ENCODE peak calls at places on chromosomes 11 and 22, in nine cellular contexts. P, D, Y, Z, I, H, R, G and X are unnamed samples.

GRCh38 chr22:36954251-36955014 is 41.0 kb downstream of the CSF2RB start:
- DNase-seq in G (peak), D (no peak), P (no peak), I (no peak), H (no peak), Y (no peak), Z (no peak), R (no peak), X (no peak)

GRCh38 chr22:24836282-24836681 is 30.3 kb downstream of the SGSM1 start:
- DNase-seq in Y (no peak), I (peak), Z (no peak), R (no peak), G (no peak), H (no peak), P (no peak), D (no peak), X (no peak)

GRCh38 chr22:40434745-40435144 is 64.4 kb downstream of the SGSM3 start:
- DNase-seq in H (no peak), D (no peak), R (no peak), Y (no peak), G (no peak), Z (no peak), P (no peak), I (no peak), X (no peak)

GRCh38 chr22:38046070-38046748 is 11.0 kb upstream of the PICK1 start:
- DNase-seq in H (no peak), Y (no peak), R (no peak), D (no peak), P (no peak), I (no peak), G (no peak), Z (no peak), X (no peak)

GRCh38 chr22:41919357-41920224 is 4.7 kb upstream of the SHISA8 start:
- DNase-seq in D (no peak), P (peak), G (peak), Y (no peak), H (peak), R (no peak), Z (peak), I (peak), X (no peak)

GRCh38 chr11:75673977-75674582 is 5.2 kb upstream of the MAP6 start:
- DNase-seq in I (peak), P (peak), G (peak), H (no peak), Z (no peak), D (no peak), Y (peak), R (no peak), X (no peak)

GRCh38 chr11:14273885-14274284 is 85.1 kb downstream of the RRAS2 start:
- DNase-seq in D (no peak), P (no peak), Z (no peak), Y (no peak), H (no peak), R (no peak), I (no peak), G (no peak), X (no peak)

GRCh38 chr22:20205964-20206708 is 55.3 kb upstream of the CCDC188 start:
- DNase-seq in I (peak), P (peak), Y (peak), H (peak), R (no peak), G (peak), Z (peak), D (peak), X (peak)

GRCh38 chr11:82546556-82547162 is 187.0 kb downstream of the FAM181B start:
- DNase-seq in Z (no peak), R (no peak), G (no peak), I (no peak), H (no peak), D (no peak), P (no peak), Y (no peak), X (no peak)

GRCh38 chr22:39360674-39361413 is 11.1 kb downstream of the SYNGR1 start:
- DNase-seq in Y (no peak), D (no peak), I (no peak), G (no peak), H (no peak), P (no peak), R (no peak), Z (no peak), X (no peak)

GRCh38 chr11:6095798-6096197 is 11.7 kb upstream of the OR56B4 start:
- DNase-seq in G (no peak), R (no peak), H (no peak), Y (no peak), I (no peak), Z (no peak), P (no peak), D (no peak), X (no peak)

GRCh38 chr11:131866535-131867400 is 496.4 kb downstream of the NTM start:
- DNase-seq in I (no peak), G (no peak), P (no peak), R (no peak), Y (no peak), D (no peak), H (no peak), Z (no peak), X (no peak)

GRCh38 chr11:73323464-73323863 is 15.4 kb downstream of the ARHGEF17 start:
- DNase-seq in R (no peak), H (peak), Z (peak), G (no peak), D (no peak), P (no peak), Y (no peak), I (peak), X (no peak)

GRCh38 chr11:41245704-41246398 is 213.6 kb downstream of the LRRC4C start:
- DNase-seq in Y (no peak), I (no peak), Z (peak), P (no peak), R (no peak), H (no peak), D (no peak), G (peak), X (no peak)

GRCh38 chr11:68505596-68505995 is 45.0 kb downstream of the PPP6R3 start:
- DNase-seq in Z (no peak), Y (no peak), D (no peak), H (no peak), P (no peak), G (no peak), I (peak), R (no peak), X (no peak)

GRCh38 chr11:85680897-85681296 is 5.1 kb downstream of the CCDC89 start:
- DNase-seq in Y (no peak), P (no peak), G (peak), Z (no peak), H (no peak), R (no peak), I (no peak), D (no peak), X (no peak)

GRCh38 chr11:133500936-133501335 is 31.4 kb downstream of the OPCML start:
- DNase-seq in G (no peak), D (no peak), Z (no peak), Y (no peak), P (no peak), I (no peak), H (no peak), R (peak), X (no peak)

GRCh38 chr22:35541254-35541748 is 670 bp downstream of the RASD2 start:
- DNase-seq in Y (no peak), G (no peak), D (no peak), Z (peak), R (no peak), H (peak), P (no peak), I (no peak), X (no peak)

GRCh38 chr11:42812960-42813359 is 498.8 kb upstream of the API5 start:
- DNase-seq in P (no peak), G (no peak), R (no peak), I (no peak), D (no peak), Y (no peak), Z (no peak), H (no peak), X (no peak)

GRCh38 chr11:134150195-134150903 is 73.4 kb downstream of the NCAPD3 start:
- DNase-seq in R (peak), H (no peak), D (no peak), G (no peak), Y (no peak), Z (no peak), P (no peak), I (no peak), X (no peak)

GRCh38 chr22:41132555-41132954 is 40.2 kb downstream of the EP300 start:
- DNase-seq in Z (no peak), H (no peak), P (no peak), D (no peak), I (peak), G (no peak), R (no peak), Y (no peak), X (no peak)

GRCh38 chr11:96228472-96228871 is 114.5 kb downstream of the MAML2 start:
- DNase-seq in H (peak), I (peak), P (peak), Z (peak), Y (peak), R (peak), G (no peak), D (peak), X (no peak)

GRCh38 chr22:25281675-25282345 is 62.4 kb downstream of the CRYBB2 start:
- DNase-seq in R (no peak), I (no peak), Y (no peak), P (no peak), D (no peak), G (no peak), Z (no peak), H (no peak), X (no peak)

GRCh38 chr11:35484435-35484834 is 41.0 kb downstream of the PAMR1 start:
- DNase-seq in R (no peak), Z (no peak), Y (no peak), H (no peak), D (no peak), P (no peak), G (no peak), I (peak), X (no peak)

GRCh38 chr11:85854557-85855340 is 434 bp upstream of the CCDC83 start:
- DNase-seq in G (peak), R (peak), Y (peak), H (peak), P (peak), I (peak), D (peak), Z (peak), X (peak)

GRCh38 chr11:121089566-121089965 is 11.5 kb upstream of the TECTA start:
- DNase-seq in H (no peak), Y (no peak), G (no peak), I (no peak), D (no peak), R (no peak), Z (no peak), P (no peak), X (no peak)

GRCh38 chr11:121086866-121087265 is 14.2 kb upstream of the TECTA start:
- DNase-seq in R (no peak), Z (no peak), P (no peak), G (no peak), H (no peak), I (peak), Y (no peak), D (no peak), X (no peak)

GRCh38 chr11:121091492-121092179 is 9.4 kb upstream of the TECTA start:
- DNase-seq in R (no peak), P (no peak), D (no peak), Y (no peak), H (no peak), I (no peak), G (no peak), Z (no peak), X (no peak)

GRCh38 chr11:121095561-121095960 is 5.5 kb upstream of the TECTA start:
- DNase-seq in D (no peak), H (no peak), Y (no peak), Z (no peak), G (no peak), P (no peak), I (no peak), R (no peak), X (no peak)

GRCh38 chr11:121090145-121090721 is 10.8 kb upstream of the TECTA start:
- DNase-seq in D (no peak), G (no peak), P (no peak), R (no peak), I (no peak), Z (no peak), Y (no peak), H (no peak), X (no peak)
- TF ChIP-seq CTCF in D (no peak), G (no peak), P (no peak), R (no peak), I (no peak), Z (no peak), Y (no peak), H (no peak), X (no peak)

DNA sequence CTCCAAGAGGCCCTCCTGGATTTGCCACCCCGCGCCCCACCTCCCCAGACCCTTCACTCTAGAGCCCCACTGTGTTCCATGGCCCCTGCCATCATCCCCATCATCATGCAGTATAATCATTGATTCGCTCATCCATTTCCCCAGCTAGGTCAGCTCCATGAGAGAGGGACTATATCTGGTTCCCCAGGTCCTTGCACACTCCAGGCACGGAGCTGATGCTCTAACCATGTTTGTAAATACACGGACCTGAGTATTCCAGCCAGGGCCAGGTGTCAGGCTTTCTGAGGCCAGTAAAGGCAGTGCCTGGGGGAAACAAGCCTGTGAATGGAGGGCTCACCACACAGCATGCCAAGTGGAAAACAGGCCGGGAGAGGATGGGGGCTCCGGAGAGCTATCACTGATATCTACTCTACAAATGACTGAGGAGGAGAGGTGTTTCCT is 27.1 kb upstream of the OAF start:
- DNase-seq in D (no peak), I (no peak), P (no peak), H (peak), G (no peak), R (peak), Z (no peak), Y (no peak), X (no peak)
- TF ChIP-seq CTCF in D (no peak), I (no peak), P (no peak), H (no peak), G (no peak), R (no peak), Z (no peak), Y (no peak), X (no peak)

GRCh38 chr11:62677709-62678108 is 1.2 kb downstream of the UBXN1 start:
- DNase-seq in P (no peak), I (no peak), G (no peak), H (no peak), Z (no peak), Y (no peak), D (no peak), R (no peak), X (no peak)

GRCh38 chr11:62678433-62678769 is 472 bp downstream of the UBXN1 start:
- DNase-seq in Y (no peak), D (no peak), H (no peak), P (no peak), R (no peak), G (no peak), I (no peak), Z (no peak), X (no peak)

GRCh38 chr11:62678770-62679696 is at the start of gene UBXN1:
- DNase-seq in R (peak), G (peak), I (peak), Y (peak), P (peak), D (peak), H (peak), Z (peak), X (peak)

GRCh38 chr11:62682518-62682917 is 3.6 kb upstream of the UBXN1 start:
- DNase-seq in G (no peak), R (no peak), Y (no peak), P (no peak), D (no peak), H (no peak), Z (no peak), I (no peak), X (no peak)

GRCh38 chr11:62680825-62681240 is 2.0 kb upstream of the UBXN1 start:
- DNase-seq in D (peak), Z (no peak), G (peak), R (no peak), Y (peak), P (peak), I (peak), H (peak), X (no peak)
- TF ChIP-seq CTCF in D (peak), Z (peak), G (peak), R (peak), Y (no peak), P (peak), I (peak), H (peak), X (peak)

GRCh38 chr11:10708131-10708530 is 14.6 kb upstream of the IRAG1 start:
- DNase-seq in R (no peak), P (no peak), H (no peak), Z (no peak), I (no peak), D (no peak), Y (no peak), G (no peak), X (no peak)
- TF ChIP-seq CTCF in R (no peak), P (no peak), H (no peak), Z (no peak), I (no peak), D (no peak), Y (no peak), G (no peak), X (no peak)